ENCODE peak calls at places on chromosome 14, in ten cellular contexts. I is progenitor cell of endocrine pancreas, L is OCI-LY7, V is endothelial cell, E is foreskin fibroblast, D is GM13977, P is left ventricle myocardium inferior, M is thoracic aorta, U is fibroblast of lung, N is tibial artery. G is an unnamed sample.

GRCh38 chr14:35355981-35356839 is 48.3 kb downstream of the NFKBIA start:
- DNase-seq in N (no peak), M (no peak), D (no peak), I (no peak), E (no peak), V (no peak), P (no peak), L (no peak), U (peak), G (peak)

GRCh38 chr14:53956427-53957201 is at the start of gene BMP4:
- DNase-seq in D (peak), E (peak), L (peak), V (peak), I (no peak), P (peak), N (peak), M (peak), U (peak), G (peak)

GRCh38 chr14:102696332-102696731 is 80.9 kb upstream of the TRAF3 start:
- DNase-seq in U (no peak), L (no peak), D (no peak), V (no peak), I (no peak), P (no peak), E (no peak), M (no peak), N (no peak), G (no peak)

GRCh38 chr14:75025082-75025481 is 22.4 kb downstream of the EIF2B2 start:
- DNase-seq in I (no peak), P (no peak), E (no peak), L (no peak), M (no peak), U (peak), V (no peak), D (no peak), N (no peak), G (no peak)

GRCh38 chr14:36505892-36506731 is 13.9 kb downstream of the NKX2-1 start:
- DNase-seq in V (no peak), U (no peak), L (no peak), I (no peak), N (no peak), P (no peak), E (no peak), D (peak), M (no peak), G (peak)

GRCh38 chr14:55389330-55389729 is 22.3 kb downstream of the ATG14 start:
- DNase-seq in I (no peak), V (no peak), U (peak), N (no peak), E (peak), D (no peak), P (no peak), M (no peak), L (no peak), G (no peak)

GRCh38 chr14:102523200-102524025 is 13.8 kb upstream of the ANKRD9 start:
- DNase-seq in L (no peak), D (no peak), I (no peak), U (no peak), V (no peak), M (no peak), P (no peak), N (no peak), E (no peak), G (no peak)

GRCh38 chr14:37566811-37567371 is 28.2 kb downstream of the FOXA1 start:
- DNase-seq in E (no peak), D (no peak), M (no peak), P (no peak), U (peak), L (no peak), I (no peak), N (no peak), V (no peak), G (no peak)

GRCh38 chr14:92968291-92969020 is 45.5 kb downstream of the CHGA start:
- DNase-seq in L (no peak), N (no peak), I (no peak), M (no peak), D (no peak), E (no peak), V (no peak), U (no peak), P (peak), G (no peak)

GRCh38 chr14:100653409-100653808 is 66.2 kb upstream of the BEGAIN start:
- DNase-seq in V (peak), I (no peak), P (no peak), L (peak), E (no peak), M (no peak), N (no peak), U (no peak), D (peak), G (peak)
- TF ChIP-seq CTCF in V (peak), I (peak), P (peak), L (peak), E (peak), M (no peak), N (peak), U (peak), D (peak), G (peak)

GRCh38 chr14:26917086-26917485 is 319.3 kb upstream of the NOVA1 start:
- DNase-seq in E (peak), N (no peak), U (peak), I (no peak), P (no peak), D (no peak), M (no peak), L (peak), V (no peak), G (no peak)
- TF ChIP-seq CTCF in E (peak), N (peak), U (peak), I (peak), P (peak), D (peak), M (peak), L (peak), V (peak), G (no peak)

GRCh38 chr14:24206260-24207103 is 986 bp downstream of the TSSK4 start:
- DNase-seq in L (no peak), U (no peak), P (no peak), D (no peak), V (no peak), M (no peak), E (no peak), I (no peak), N (peak), G (no peak)
- TF ChIP-seq CTCF in L (no peak), U (no peak), P (no peak), D (no peak), V (no peak), M (no peak), E (no peak), I (no peak), N (no peak), G (no peak)

DNA sequence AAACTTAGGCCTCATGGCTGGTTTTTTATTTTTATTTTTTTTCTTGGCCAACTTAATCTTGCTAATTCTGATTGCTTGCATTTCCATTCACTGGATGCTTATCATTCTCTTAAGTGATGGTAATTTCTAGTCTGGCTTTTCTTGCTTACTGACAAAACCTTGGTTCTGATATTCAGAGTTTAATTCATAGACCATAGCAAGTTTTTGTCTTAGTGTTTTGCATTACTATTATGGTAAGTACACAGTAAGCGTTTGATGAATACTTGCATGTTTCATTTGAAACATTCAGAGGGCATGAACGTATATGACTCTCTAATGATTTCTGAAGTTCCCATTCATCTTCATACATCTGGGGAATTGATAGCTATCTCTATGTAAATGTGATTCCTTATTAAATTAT is 55.8 kb downstream of the GPHN start:
- DNase-seq in M (no peak), V (no peak), D (no peak), U (no peak), E (no peak), N (no peak), L (no peak), I (no peak), P (no peak), G (no peak)
- TF ChIP-seq CTCF in M (no peak), V (no peak), D (no peak), U (no peak), E (no peak), N (no peak), L (no peak), I (no peak), P (no peak), G (no peak)

GRCh38 chr14:70907172-70907995 is at the start of gene PCNX1:
- DNase-seq in I (peak), P (peak), D (peak), L (peak), E (peak), N (peak), V (peak), U (peak), M (peak), G (peak)
- TF ChIP-seq CTCF in I (peak), P (peak), D (peak), L (peak), E (peak), N (peak), V (peak), U (peak), M (peak), G (peak)